ENCODE peak calls at places on chromosomes 6 and 20, in four cellular contexts. One of them, this sample, is unnamed.
A peak's percentile ranks its signal among the peaks of the same experiment; 100 is the strongest.

GRCh38 chr6:151620179-151620578 is 126.4 kb downstream of the CCDC170 start:
- DNase-seq in GM12878: no peak
- DNase-seq in K562: no peak
- DNase-seq in HepG2: no peak
- DNase-seq in this sample: no peak

GRCh38 chr20:63246490-63247284 is 7.6 kb downstream of the NKAIN4 start:
- DNase-seq in HepG2: no peak
- DNase-seq in K562: no peak
- DNase-seq in GM12878: no peak
- DNase-seq in this sample: peak; percentile 51

GRCh38 chr20:8301655-8302054 is 169.6 kb downstream of the PLCB1 start:
- DNase-seq in HepG2: no peak
- DNase-seq in K562: no peak
- DNase-seq in GM12878: no peak
- DNase-seq in this sample: no peak

GRCh38 chr6:50264995-50265571 is 215.4 kb upstream of the DEFB112 start:
- DNase-seq in GM12878: no peak
- DNase-seq in K562: peak; percentile 6
- DNase-seq in HepG2: peak; percentile 9
- DNase-seq in this sample: no peak

GRCh38 chr20:19944772-19945459 is 72.2 kb upstream of the NAA20 start:
- DNase-seq in GM12878: peak; percentile 40
- DNase-seq in HepG2: no peak
- DNase-seq in K562: no peak
- DNase-seq in this sample: no peak

GRCh38 chr6:548091-548490 is 108.8 kb downstream of the HUS1B start:
- DNase-seq in HepG2: no peak
- DNase-seq in GM12878: no peak
- DNase-seq in K562: no peak
- DNase-seq in this sample: no peak

GRCh38 chr6:75431379-75431778 is 62.2 kb downstream of the FILIP1 start:
- DNase-seq in GM12878: no peak
- DNase-seq in HepG2: no peak
- DNase-seq in K562: peak; percentile 1
- DNase-seq in this sample: no peak

GRCh38 chr20:1313236-1313964 is 15.5 kb downstream of the SDCBP2 start:
- DNase-seq in K562: peak; percentile 71
- DNase-seq in HepG2: peak; percentile 71
- DNase-seq in GM12878: no peak
- DNase-seq in this sample: peak; percentile 77

GRCh38 chr6:121694389-121695185 is 259.1 kb downstream of the GJA1 start:
- DNase-seq in GM12878: no peak
- DNase-seq in HepG2: no peak
- DNase-seq in K562: no peak
- DNase-seq in this sample: no peak

GRCh38 chr6:139392834-139393233 is 18.4 kb upstream of the CITED2 start:
- DNase-seq in HepG2: no peak
- DNase-seq in K562: no peak
- DNase-seq in GM12878: peak; percentile 38
- DNase-seq in this sample: no peak

GRCh38 chr6:29917843-29918242 is 24.5 kb upstream of the HLA-A start:
- DNase-seq in K562: peak; percentile 41
- DNase-seq in GM12878: no peak
- DNase-seq in HepG2: no peak
- DNase-seq in this sample: no peak
- TF ChIP-seq JUND in K562: no peak
- TF ChIP-seq JUND in GM12878: no peak
- TF ChIP-seq JUND in HepG2: no peak
- TF ChIP-seq JUND in this sample: no peak

DNA sequence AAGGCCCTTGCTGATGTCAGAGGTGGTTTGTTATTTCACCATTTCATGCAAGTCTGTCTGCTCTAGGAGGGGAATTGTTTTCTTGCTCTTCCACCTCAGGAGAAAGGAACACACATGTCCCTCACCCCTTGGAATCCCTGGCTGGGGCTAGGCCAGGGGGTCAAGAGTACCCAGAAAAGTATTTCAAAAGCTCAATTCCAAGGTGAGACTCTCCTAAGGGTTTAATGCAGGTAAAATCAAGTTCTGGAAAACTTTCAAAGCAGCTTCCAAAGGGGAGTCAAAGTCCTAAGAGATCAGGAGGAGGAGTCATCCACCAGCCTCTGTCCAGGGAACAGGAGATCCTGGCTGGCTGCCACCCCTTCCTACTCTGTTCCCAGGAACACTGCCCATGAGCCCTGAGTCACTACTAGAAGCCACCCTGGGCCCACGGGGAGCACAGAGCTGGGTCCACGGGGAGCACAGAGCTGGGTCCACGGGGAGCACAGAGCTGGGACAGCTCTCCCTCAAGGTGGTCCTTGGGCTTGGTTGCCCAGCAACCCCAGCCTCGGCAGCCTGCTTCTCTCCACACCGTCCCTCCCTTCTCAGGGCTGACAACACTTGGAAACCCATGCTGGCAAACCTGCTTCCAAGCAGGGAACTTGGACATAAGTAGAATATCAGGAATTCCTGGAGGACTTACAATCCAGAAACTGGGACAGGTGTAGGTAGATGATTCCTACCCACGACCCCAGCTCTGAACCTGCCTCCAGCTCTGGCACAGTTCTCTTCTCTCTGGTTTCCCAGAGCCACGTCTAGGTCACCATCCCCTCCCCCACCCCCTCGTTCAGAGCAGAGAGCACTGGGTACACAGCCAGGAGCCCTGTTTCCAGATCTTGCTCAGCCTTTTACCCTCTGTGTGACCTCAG is 35.3 kb upstream of the CDKN1A start:
- DNase-seq in GM12878: no peak
- DNase-seq in K562: no peak
- DNase-seq in HepG2: peak; percentile 88
- DNase-seq in this sample: peak; percentile 48
- TF ChIP-seq JUND in GM12878: no peak
- TF ChIP-seq JUND in K562: no peak
- TF ChIP-seq JUND in HepG2: no peak
- TF ChIP-seq JUND in this sample: no peak

DNA sequence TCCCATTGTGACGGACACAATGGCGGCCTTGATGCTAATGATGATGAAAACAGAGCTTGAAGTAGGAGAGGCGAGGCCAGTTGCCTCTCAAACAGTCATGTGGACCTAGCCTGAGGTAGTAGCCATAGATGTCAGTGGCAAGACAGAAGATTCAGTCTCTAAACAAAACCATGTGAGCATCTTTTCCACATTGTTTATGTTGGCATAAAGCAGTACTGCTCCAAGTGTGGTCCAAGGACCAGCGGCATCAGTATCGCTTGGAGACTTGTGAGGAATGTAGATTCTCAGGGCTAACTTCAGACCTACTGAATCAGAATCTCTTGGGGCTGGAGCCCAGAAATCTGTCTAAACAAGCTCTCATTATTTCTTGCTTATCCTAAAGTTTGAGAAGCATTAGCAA is 312.8 kb upstream of the JAG1 start:
- DNase-seq in K562: no peak
- DNase-seq in HepG2: no peak
- DNase-seq in GM12878: no peak
- DNase-seq in this sample: no peak
- TF ChIP-seq JUND in K562: no peak
- TF ChIP-seq JUND in HepG2: no peak
- TF ChIP-seq JUND in GM12878: no peak
- TF ChIP-seq JUND in this sample: no peak

GRCh38 chr6:90194371-90194841 is 102.2 kb downstream of the BACH2 start:
- DNase-seq in K562: no peak
- DNase-seq in HepG2: no peak
- DNase-seq in GM12878: no peak
- DNase-seq in this sample: no peak
- TF ChIP-seq JUND in K562: no peak
- TF ChIP-seq JUND in HepG2: no peak
- TF ChIP-seq JUND in GM12878: no peak
- TF ChIP-seq JUND in this sample: no peak

GRCh38 chr6:166958926-166959861 is 2.8 kb upstream of the RNASET2 start:
- DNase-seq in GM12878: no peak
- DNase-seq in K562: peak; percentile 61
- DNase-seq in HepG2: peak; percentile 75
- DNase-seq in this sample: no peak
- TF ChIP-seq JUND in GM12878: no peak
- TF ChIP-seq JUND in K562: peak; percentile 15
- TF ChIP-seq JUND in HepG2: peak; percentile 17
- TF ChIP-seq JUND in this sample: no peak

GRCh38 chr6:33716379-33716778 is 4.9 kb upstream of the UQCC2 start:
- DNase-seq in K562: no peak
- DNase-seq in HepG2: no peak
- DNase-seq in GM12878: no peak
- DNase-seq in this sample: peak; percentile 66
- TF ChIP-seq JUND in K562: no peak
- TF ChIP-seq JUND in HepG2: no peak
- TF ChIP-seq JUND in GM12878: no peak
- TF ChIP-seq JUND in this sample: no peak

GRCh38 chr6:42527204-42527603 is 36.6 kb upstream of the UBR2 start:
- DNase-seq in K562: no peak
- DNase-seq in GM12878: no peak
- DNase-seq in HepG2: no peak
- DNase-seq in this sample: no peak
- TF ChIP-seq JUND in K562: no peak
- TF ChIP-seq JUND in GM12878: no peak
- TF ChIP-seq JUND in HepG2: no peak
- TF ChIP-seq JUND in this sample: no peak

GRCh38 chr20:10216146-10216741 is 2.4 kb upstream of the SNAP25 start:
- DNase-seq in HepG2: no peak
- DNase-seq in GM12878: no peak
- DNase-seq in K562: no peak
- DNase-seq in this sample: no peak
- TF ChIP-seq JUND in HepG2: no peak
- TF ChIP-seq JUND in GM12878: no peak
- TF ChIP-seq JUND in K562: no peak
- TF ChIP-seq JUND in this sample: no peak

This sample was measured in T47D.